ENCODE peak calls at places on chromosome 2, in ten cellular contexts. R, A, T, N, Y, P, I, E, D and X are unnamed samples.

GRCh38 chr2:110667061-110667460 is 10.8 kb downstream of the BUB1 start:
- DNase-seq in T (no peak), R (no peak), Y (peak; percentile 21), D (no peak), N (no peak), I (no peak), E (no peak), P (no peak), A (no peak), X (no peak)

GRCh38 chr2:55703350-55703749 is 9.7 kb upstream of the PNPT1 start:
- DNase-seq in A (no peak), P (no peak), T (no peak), N (no peak), I (no peak), R (no peak), Y (no peak), E (no peak), D (no peak), X (no peak)

GRCh38 chr2:69911985-69912563 is 2.8 kb upstream of the MXD1 start:
- DNase-seq in Y (peak; percentile 67), P (peak; percentile 75), R (peak; percentile 73), E (peak; percentile 78), I (no peak), N (no peak), T (no peak), A (no peak), D (no peak), X (no peak)

GRCh38 chr2:33058716-33059451 is 112.1 kb downstream of the LTBP1 start:
- DNase-seq in I (no peak), A (no peak), P (no peak), R (no peak), E (no peak), D (no peak), N (no peak), Y (no peak), T (no peak), X (no peak)

GRCh38 chr2:117957616-117958015 is 56.3 kb downstream of the CCDC93 start:
- DNase-seq in Y (no peak), A (no peak), I (no peak), P (no peak), R (no peak), D (no peak), T (no peak), N (no peak), E (no peak), X (no peak)

GRCh38 chr2:218081695-218082094 is 12.6 kb downstream of the RUFY4 start:
- DNase-seq in N (no peak), D (peak; percentile 47), I (no peak), R (no peak), E (no peak), Y (peak; percentile 96), P (peak; percentile 75), T (no peak), A (no peak), X (no peak)

GRCh38 chr2:96802721-96803120 is 13.3 kb upstream of the CNNM3 start:
- DNase-seq in N (no peak), E (no peak), D (no peak), A (no peak), R (no peak), P (no peak), I (no peak), Y (no peak), T (no peak), X (no peak)

GRCh38 chr2:185385157-185385556 is 353.4 kb upstream of the FSIP2 start:
- DNase-seq in D (no peak), I (no peak), E (no peak), A (no peak), Y (no peak), N (no peak), P (no peak), R (no peak), T (peak; percentile 63), X (no peak)

GRCh38 chr2:190420822-190421221 is 12.7 kb downstream of the MFSD6 start:
- DNase-seq in T (no peak), E (no peak), D (no peak), Y (peak; percentile 32), A (no peak), R (no peak), N (no peak), I (no peak), P (no peak), X (no peak)

GRCh38 chr2:148565272-148565894 is 79.2 kb upstream of the EPC2 start:
- DNase-seq in E (peak; percentile 45), A (peak; percentile 11), N (no peak), R (peak; percentile 30), Y (no peak), T (no peak), P (peak; percentile 16), D (peak; percentile 54), I (no peak), X (no peak)
- TF ChIP-seq CTCF in E (peak; percentile 44), A (no peak), N (peak; percentile 10), R (peak; percentile 45), Y (no peak), T (peak; percentile 47), P (peak; percentile 20), D (peak; percentile 70), I (peak; percentile 30), X (peak; percentile 7)

DNA sequence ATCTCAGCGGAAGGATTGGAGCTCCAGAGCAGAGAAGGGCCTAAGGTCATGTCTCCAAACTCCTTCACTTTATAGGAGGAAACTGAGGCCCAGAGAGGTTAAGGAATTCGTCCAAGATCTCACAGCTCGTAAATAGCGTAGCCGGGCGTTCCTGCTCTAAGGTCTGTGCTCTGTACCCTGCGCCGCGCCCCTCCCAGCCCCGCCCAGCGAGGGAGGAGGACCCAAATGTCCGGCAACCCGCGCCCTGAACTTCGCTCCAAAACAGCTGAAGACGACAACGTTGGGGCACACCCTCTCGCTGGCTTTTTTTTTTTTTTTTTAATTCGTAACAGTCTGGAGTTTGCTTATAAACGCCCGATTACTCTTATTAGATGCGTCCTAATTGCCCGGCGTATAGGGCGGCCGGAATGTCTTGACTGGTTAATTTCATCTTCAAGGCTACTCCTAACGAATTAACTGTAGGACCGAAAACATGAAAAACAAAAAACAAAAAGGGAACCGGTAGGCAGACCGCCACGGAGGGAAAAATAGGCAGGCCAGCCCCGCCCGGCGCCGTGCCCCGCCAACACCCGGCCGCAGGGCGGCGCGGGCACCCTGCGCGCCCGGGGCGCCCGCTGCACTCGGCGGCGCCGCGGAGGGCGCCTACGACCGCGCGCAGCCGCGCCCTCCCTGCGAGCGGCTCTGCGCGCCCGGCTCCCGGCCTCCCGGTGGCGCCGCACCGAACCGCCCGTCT is 928 bp upstream of the FOSL2 start:
- DNase-seq in Y (peak; percentile 94), R (peak; percentile 66), D (peak; percentile 90), I (peak; percentile 95), A (peak; percentile 78), N (peak; percentile 53), T (no peak), E (peak; percentile 51), P (peak; percentile 95), X (peak; percentile 24)
- TF ChIP-seq CTCF in Y (no peak), R (peak; percentile 13), D (no peak), I (peak; percentile 29), A (no peak), N (no peak), T (peak; percentile 13), E (peak; percentile 20), P (no peak), X (peak; percentile 8)

DNA sequence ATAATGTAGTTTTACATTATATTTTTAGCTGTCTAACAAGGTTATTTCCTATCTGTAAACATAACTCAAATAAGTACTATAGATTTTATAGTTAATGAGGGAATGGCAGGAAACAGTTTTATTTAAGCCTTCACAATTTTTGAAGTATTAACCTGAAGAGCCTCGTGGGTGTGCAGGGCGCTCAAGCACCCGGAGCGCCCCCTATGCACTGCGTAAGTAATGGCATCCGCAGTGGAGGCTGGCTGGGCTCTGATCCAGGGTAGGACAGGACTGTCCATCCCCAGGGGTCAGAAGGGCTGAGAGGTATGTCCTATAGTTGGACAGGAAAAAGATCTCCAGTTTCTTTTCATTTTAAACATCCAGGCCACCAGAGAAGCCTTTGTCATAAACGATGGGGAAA is 8.2 kb upstream of the GBX2 start:
- DNase-seq in A (peak; percentile 49), I (no peak), E (peak; percentile 67), P (peak; percentile 58), R (peak; percentile 79), N (no peak), Y (no peak), D (peak; percentile 78), T (no peak), X (no peak)
- TF ChIP-seq CTCF in A (peak; percentile 62), I (peak; percentile 16), E (peak; percentile 87), P (peak; percentile 75), R (peak; percentile 85), N (peak; percentile 72), Y (peak; percentile 44), D (peak; percentile 94), T (peak; percentile 74), X (peak; percentile 42)

GRCh38 chr2:41806286-41806685 is 241.5 kb upstream of the PKDCC start:
- DNase-seq in Y (no peak), R (no peak), D (no peak), T (no peak), A (peak; percentile 43), E (no peak), I (no peak), P (no peak), N (no peak), X (no peak)
- TF ChIP-seq CTCF in Y (no peak), R (peak; percentile 18), D (peak; percentile 68), T (peak; percentile 75), A (peak; percentile 38), E (peak; percentile 24), I (no peak), P (no peak), N (no peak), X (no peak)